ENCODE peak calls at places on chromosomes 6 and 20, in five cellular contexts. B, P, Z, L and K are unnamed samples. For H3K79me2, the result is how much of the 10 kb centered on the place peaks cover.

GRCh38 chr6:139490482-139490881 is 116.0 kb upstream of the CITED2 start:
- DNase-seq in B (peak), P (no peak), Z (peak), L (no peak), K (no peak)

GRCh38 chr6:64683682-64684081 is 1023.3 kb downstream of the EYS start:
- DNase-seq in B (peak), P (no peak), Z (peak), L (no peak), K (no peak)

GRCh38 chr6:2754911-2755310 is 4.2 kb upstream of the MYLK4 start:
- DNase-seq in B (no peak), P (no peak), Z (no peak), L (no peak), K (no peak)

GRCh38 chr6:9397981-9398559 is 962.7 kb upstream of the SLC35B3 start:
- DNase-seq in B (no peak), P (no peak), Z (no peak), L (no peak), K (no peak)

GRCh38 chr6:70563540-70563939 is 3.2 kb upstream of the SDHAF4 start:
- DNase-seq in B (no peak), P (no peak), Z (no peak), L (no peak), K (no peak)

GRCh38 chr6:25477006-25477590 is 174.9 kb upstream of the SCGN start:
- DNase-seq in B (no peak), P (no peak), Z (no peak), L (no peak), K (no peak)

GRCh38 chr20:59721386-59721785 is 117.0 kb downstream of the PHACTR3 start:
- DNase-seq in B (no peak), P (no peak), Z (no peak), L (no peak), K (no peak)

GRCh38 chr6:301929-302705 is 9.8 kb downstream of the DUSP22 start:
- DNase-seq in B (no peak), P (no peak), Z (no peak), L (no peak), K (no peak)

GRCh38 chr20:62079166-62079565 is 13.5 kb upstream of the TAF4 start:
- DNase-seq in B (no peak), P (no peak), Z (no peak), L (no peak), K (no peak)

GRCh38 chr6:68443704-68444103 is 191.4 kb upstream of the ADGRB3 start:
- DNase-seq in B (no peak), P (no peak), Z (no peak), L (no peak), K (no peak)

GRCh38 chr6:165181951-165182414 is 127.4 kb downstream of the C6orf118 start:
- DNase-seq in B (no peak), P (no peak), Z (no peak), L (no peak), K (no peak)

GRCh38 chr6:12309070-12309469 is 18.9 kb downstream of the EDN1 start:
- DNase-seq in B (no peak), P (no peak), Z (no peak), L (no peak), K (no peak)

GRCh38 chr6:117448732-117449131 is 23.0 kb upstream of the ROS1 start:
- DNase-seq in B (no peak), P (no peak), Z (no peak), L (no peak), K (no peak)

GRCh38 chr6:104325341-104326172 is 534.2 kb downstream of the HACE1 start:
- DNase-seq in B (peak), P (no peak), Z (no peak), L (no peak), K (peak)

GRCh38 chr6:36752187-36752885 is 54.7 kb downstream of the RAB44 start:
- DNase-seq in B (no peak), P (no peak), Z (no peak), L (no peak), K (no peak)

GRCh38 chr6:140758169-140758877 is 1374.4 kb upstream of the GJE1 start:
- DNase-seq in B (no peak), P (no peak), Z (no peak), L (no peak), K (no peak)

GRCh38 chr20:25009218-25010145 is 16.9 kb upstream of the APMAP start:
- DNase-seq in B (no peak), P (no peak), Z (no peak), L (no peak), K (no peak)

GRCh38 chr6:136335736-136336362 is 46.2 kb upstream of the BCLAF1 start:
- DNase-seq in B (peak), P (no peak), Z (no peak), L (no peak), K (no peak)

GRCh38 chr6:117072781-117073180 is 192.6 kb upstream of the VGLL2 start:
- DNase-seq in B (no peak), P (peak), Z (no peak), L (no peak), K (no peak)

GRCh38 chr6:89505847-89506246 is 72.9 kb downstream of the ANKRD6 start:
- DNase-seq in B (no peak), P (no peak), Z (no peak), L (no peak), K (no peak)

GRCh38 chr20:18004389-18005031 is 35.7 kb downstream of the MGME1 start:
- DNase-seq in B (no peak), P (no peak), Z (peak), L (no peak), K (no peak)

GRCh38 chr6:106163966-106164877 is 78.1 kb downstream of the PRDM1 start:
- DNase-seq in B (no peak), P (no peak), Z (no peak), L (peak), K (no peak)

GRCh38 chr20:50481741-50482140 is 28.4 kb upstream of the PTPN1 start:
- DNase-seq in B (no peak), P (no peak), Z (no peak), L (no peak), K (no peak)

GRCh38 chr20:35515341-35515740 is 14.1 kb downstream of the C20orf173 start:
- DNase-seq in B (no peak), P (no peak), Z (no peak), L (no peak), K (no peak)

GRCh38 chr6:113406051-113406695 is 451.0 kb upstream of the MARCKS start:
- DNase-seq in B (no peak), P (no peak), Z (no peak), L (no peak), K (no peak)

GRCh38 chr20:21234324-21234723 is 68.8 kb upstream of the XRN2 start:
- DNase-seq in B (no peak), P (no peak), Z (no peak), L (no peak), K (no peak)

GRCh38 chr20:21230686-21231085 is 72.4 kb upstream of the XRN2 start:
- DNase-seq in B (no peak), P (no peak), Z (no peak), L (no peak), K (no peak)

GRCh38 chr20:21230220-21230619 is 72.9 kb upstream of the XRN2 start:
- DNase-seq in B (no peak), P (no peak), Z (no peak), L (no peak), K (no peak)

GRCh38 chr20:21234816-21235215 is 68.3 kb upstream of the XRN2 start:
- DNase-seq in B (no peak), P (no peak), Z (no peak), L (no peak), K (no peak)

GRCh38 chr20:21232546-21233280 is 70.4 kb upstream of the XRN2 start:
- DNase-seq in B (no peak), P (no peak), Z (no peak), L (no peak), K (no peak)
- TF ChIP-seq ZNF274 in B (no peak), P (no peak), Z (no peak), L (no peak), K (no peak)

GRCh38 chr6:13351271-13351670 is 22.9 kb upstream of the TBC1D7 start:
- DNase-seq in B (no peak), P (no peak), Z (peak), L (no peak), K (no peak)
- H3K79me2 ChIP-seq in B (under half), P (under half), Z (under half), L (under half), K (under half)

DNA sequence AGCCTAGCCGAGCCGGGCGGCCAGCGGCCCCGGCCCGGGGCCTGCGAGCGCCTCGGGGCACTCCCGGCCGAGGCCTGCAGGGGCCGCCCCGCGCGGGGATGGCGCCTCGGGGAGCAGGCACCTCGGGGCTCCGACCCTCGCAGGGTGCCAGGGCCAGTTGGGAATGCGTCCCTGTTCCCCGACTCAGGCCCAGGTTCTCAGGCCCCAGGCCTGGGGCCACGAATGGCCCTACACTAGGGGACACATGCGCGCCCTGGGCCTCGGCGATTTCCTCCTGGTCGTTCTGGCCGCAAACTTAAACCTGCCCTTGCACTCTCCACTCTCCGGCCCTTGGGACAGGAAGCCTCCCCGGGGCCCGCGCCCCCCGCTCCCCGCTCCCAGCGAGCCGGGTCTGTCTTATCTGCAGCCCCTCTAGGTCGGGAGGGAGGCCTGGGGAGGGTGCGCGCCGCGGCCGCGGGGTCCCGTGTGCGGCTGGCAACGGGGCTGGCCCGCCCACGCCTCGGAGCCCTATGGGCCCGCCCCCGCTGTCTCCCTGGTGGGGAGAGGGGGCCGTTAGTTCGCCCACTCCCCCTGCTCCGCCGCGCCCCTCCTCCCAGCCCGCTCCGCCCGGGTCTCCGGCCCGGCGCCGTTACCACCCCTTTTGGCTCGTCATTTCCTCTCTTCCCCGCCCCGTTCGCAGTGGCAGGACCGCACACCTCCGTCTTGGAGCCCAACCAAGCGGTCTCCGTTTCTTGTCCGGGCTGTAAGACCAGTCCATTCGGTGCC is 611 bp downstream of the NFYA start:
- DNase-seq in B (peak), P (peak), Z (peak), L (peak), K (peak)
- TF ChIP-seq ZNF274 in B (no peak), P (no peak), Z (peak), L (no peak), K (no peak)

GRCh38 chr6:135166515-135166914 is 14.6 kb upstream of the MYB start:
- DNase-seq in B (no peak), P (no peak), Z (no peak), L (no peak), K (no peak)
- H3K79me2 ChIP-seq in B (under half), P (under half), Z (under half), L (under half), K (under half)

DNA sequence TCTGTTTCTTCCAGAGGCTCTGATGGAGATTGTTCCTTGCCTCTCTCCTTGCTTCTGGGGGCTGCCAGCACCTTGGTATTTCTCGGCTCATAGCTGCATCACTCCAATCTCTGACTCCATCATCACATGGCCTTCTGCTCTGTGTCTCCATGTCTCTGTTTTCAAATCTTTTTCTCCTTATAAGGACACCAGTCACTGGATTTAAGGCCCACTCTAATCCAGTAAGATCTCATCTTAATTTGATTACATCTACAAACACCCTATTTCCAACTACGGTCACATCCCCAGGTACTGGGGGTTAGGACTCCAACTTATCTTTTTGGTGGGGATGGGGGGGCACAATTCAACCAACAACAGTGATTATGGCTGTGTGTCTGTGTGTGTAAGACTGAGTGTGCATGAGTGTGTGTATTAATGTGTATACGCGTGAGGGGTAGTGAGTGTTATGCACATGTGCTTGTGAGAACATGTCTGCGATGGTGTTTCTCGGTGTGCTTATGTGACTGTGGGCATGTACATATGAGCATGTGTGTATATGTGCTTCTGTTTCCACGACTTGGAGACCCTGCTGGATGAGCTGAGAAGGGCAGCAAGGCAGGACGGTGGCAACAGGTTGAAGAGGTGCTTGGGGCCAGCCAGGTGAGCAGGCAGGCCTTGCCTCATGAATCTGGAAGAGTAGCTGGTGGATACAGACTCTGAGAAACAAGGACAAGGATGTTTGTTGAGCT is 130.5 kb downstream of the MRPL14 start:
- DNase-seq in B (no peak), P (no peak), Z (no peak), L (no peak), K (no peak)
- TF ChIP-seq ZNF274 in B (no peak), P (no peak), Z (no peak), L (no peak), K (no peak)

GRCh38 chr6:52534363-52534762 is 42.5 kb downstream of the TRAM2 start:
- DNase-seq in B (no peak), P (no peak), Z (no peak), L (no peak), K (no peak)

GRCh38 chr6:52535711-52536423 is 41.0 kb downstream of the TRAM2 start:
- DNase-seq in B (no peak), P (no peak), Z (no peak), L (no peak), K (no peak)

GRCh38 chr6:52536424-52536916 is 40.4 kb downstream of the TRAM2 start:
- DNase-seq in B (no peak), P (no peak), Z (no peak), L (peak), K (no peak)

GRCh38 chr6:52533491-52533890 is 43.4 kb downstream of the TRAM2 start:
- DNase-seq in B (no peak), P (no peak), Z (no peak), L (no peak), K (no peak)

DNA sequence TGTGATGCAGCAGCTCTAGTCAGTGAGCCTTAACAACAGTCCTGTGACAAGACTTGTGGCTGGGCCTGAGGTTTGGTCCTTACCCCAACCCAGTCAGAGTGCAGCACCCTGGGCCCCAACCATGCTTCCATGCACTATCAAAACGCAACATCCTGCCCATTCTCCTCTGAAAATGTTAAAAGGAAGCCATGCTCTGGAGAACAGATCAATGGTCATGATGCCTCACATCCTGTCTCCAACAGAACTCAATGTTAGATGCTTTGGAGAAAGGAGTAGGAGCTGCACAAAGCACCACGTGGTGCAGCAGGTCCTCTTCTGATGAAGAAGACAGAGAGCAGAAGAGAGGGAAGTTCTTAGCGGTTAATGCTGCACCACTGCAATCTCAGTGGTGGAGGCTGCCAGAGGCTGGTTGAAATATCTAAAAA is 41.9 kb downstream of the TRAM2 start:
- DNase-seq in B (no peak), P (no peak), Z (no peak), L (peak), K (no peak)
- H3K79me2 ChIP-seq in B (under half), P (under half), Z (half or more), L (under half), K (under half)

GRCh38 chr6:154593122-154593521 is 82.6 kb upstream of the CNKSR3 start:
- DNase-seq in B (peak), P (no peak), Z (peak), L (no peak), K (no peak)
- TF ChIP-seq ZNF274 in B (no peak), P (no peak), Z (no peak), L (no peak), K (no peak)

DNA sequence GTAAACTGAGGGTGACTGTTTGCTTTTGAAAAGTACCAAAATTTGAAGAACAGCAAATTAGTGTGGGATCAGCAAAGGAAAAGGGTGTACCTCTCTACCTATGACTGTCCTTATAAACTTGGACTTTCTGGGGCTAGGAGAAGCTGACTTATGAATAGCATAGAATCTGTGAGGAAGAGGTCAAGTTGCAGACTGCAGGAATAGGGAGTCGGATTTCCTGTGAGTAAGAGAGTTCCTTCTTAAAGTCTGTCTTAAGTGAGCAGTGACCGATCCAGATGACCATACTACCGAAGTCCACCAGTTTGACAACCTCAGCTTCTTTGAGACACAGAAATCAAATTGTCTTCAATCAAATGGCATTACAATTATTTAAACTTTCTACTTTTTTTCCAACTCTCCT is 708.7 kb downstream of the UTRN start:
- DNase-seq in B (no peak), P (no peak), Z (no peak), L (no peak), K (no peak)
- H3K79me2 ChIP-seq in B (under half), P (under half), Z (under half), L (under half), K (under half)

GRCh38 chr6:150891886-150892485 is 26.5 kb downstream of the MTHFD1L start:
- DNase-seq in B (peak), P (peak), Z (peak), L (peak), K (peak)

GRCh38 chr6:150894191-150894744 is 28.8 kb downstream of the MTHFD1L start:
- DNase-seq in B (no peak), P (no peak), Z (no peak), L (no peak), K (no peak)

GRCh38 chr6:150895898-150896632 is 30.6 kb downstream of the MTHFD1L start:
- DNase-seq in B (no peak), P (no peak), Z (no peak), L (no peak), K (no peak)

GRCh38 chr6:150897400-150897943 is 32.0 kb downstream of the MTHFD1L start:
- DNase-seq in B (no peak), P (no peak), Z (no peak), L (peak), K (no peak)

GRCh38 chr6:150894935-150895686 is 29.6 kb downstream of the MTHFD1L start:
- DNase-seq in B (peak), P (no peak), Z (peak), L (peak), K (no peak)
- TF ChIP-seq ZNF274 in B (no peak), P (no peak), Z (no peak), L (no peak), K (no peak)

GRCh38 chr20:48739395-48740268 is 88.2 kb downstream of the PREX1 start:
- DNase-seq in B (no peak), P (no peak), Z (no peak), L (no peak), K (no peak)

GRCh38 chr20:48736636-48737035 is 91.2 kb downstream of the PREX1 start:
- DNase-seq in B (no peak), P (no peak), Z (no peak), L (no peak), K (no peak)

GRCh38 chr20:48738399-48739304 is 89.1 kb downstream of the PREX1 start:
- DNase-seq in B (no peak), P (no peak), Z (peak), L (peak), K (no peak)

GRCh38 chr20:48737463-48738093 is 90.2 kb downstream of the PREX1 start:
- DNase-seq in B (peak), P (no peak), Z (no peak), L (no peak), K (no peak)

GRCh38 chr20:48738094-48738398 is 89.8 kb downstream of the PREX1 start:
- DNase-seq in B (no peak), P (no peak), Z (no peak), L (no peak), K (no peak)
- H3K79me2 ChIP-seq in B (under half), P (under half), Z (under half), L (under half), K (under half)